ENCODE peak calls at places on chromosomes 11 and 22, in five cellular contexts. Y is fibroblast of lung, M is endothelial cell of umbilical vein, J is mesendoderm, D is DND-41. E is an unnamed sample.

GRCh38 chr11:34522188-34522587 is 8.6 kb upstream of the ELF5 start:
- DNase-seq in Y (no peak), M (no peak), J (no peak), D (no peak), E (no peak)

GRCh38 chr11:60840711-60841430 is 1.0 kb upstream of the CCDC86 start:
- DNase-seq in Y (peak), M (peak), J (no peak), D (no peak), E (peak)

GRCh38 chr11:28526406-28526751 is 418.2 kb downstream of the METTL15 start:
- DNase-seq in Y (peak), M (no peak), J (peak), D (no peak), E (no peak)

GRCh38 chr11:69842746-69843528 is 23.7 kb upstream of the FGF3 start:
- DNase-seq in Y (no peak), M (no peak), J (peak), D (no peak), E (no peak)

GRCh38 chr11:58058276-58059010 is 27.7 kb downstream of the OR6Q1 start:
- DNase-seq in Y (no peak), M (peak), J (peak), D (no peak), E (peak)

GRCh38 chr11:127223026-127223425 is 222.5 kb upstream of the KIRREL3 start:
- DNase-seq in Y (no peak), M (no peak), J (peak), D (no peak), E (no peak)

GRCh38 chr11:64378335-64378884 is 19.4 kb downstream of the RPS6KA4 start:
- DNase-seq in Y (peak), M (no peak), J (no peak), D (no peak), E (peak)

GRCh38 chr22:22519591-22519990 is 479 bp downstream of the ZNF280A start:
- DNase-seq in Y (no peak), M (no peak), J (no peak), D (no peak), E (no peak)

GRCh38 chr22:36010913-36011312 is 17.7 kb downstream of the RBFOX2 start:
- DNase-seq in Y (peak), M (peak), J (no peak), D (no peak), E (no peak)

DNA sequence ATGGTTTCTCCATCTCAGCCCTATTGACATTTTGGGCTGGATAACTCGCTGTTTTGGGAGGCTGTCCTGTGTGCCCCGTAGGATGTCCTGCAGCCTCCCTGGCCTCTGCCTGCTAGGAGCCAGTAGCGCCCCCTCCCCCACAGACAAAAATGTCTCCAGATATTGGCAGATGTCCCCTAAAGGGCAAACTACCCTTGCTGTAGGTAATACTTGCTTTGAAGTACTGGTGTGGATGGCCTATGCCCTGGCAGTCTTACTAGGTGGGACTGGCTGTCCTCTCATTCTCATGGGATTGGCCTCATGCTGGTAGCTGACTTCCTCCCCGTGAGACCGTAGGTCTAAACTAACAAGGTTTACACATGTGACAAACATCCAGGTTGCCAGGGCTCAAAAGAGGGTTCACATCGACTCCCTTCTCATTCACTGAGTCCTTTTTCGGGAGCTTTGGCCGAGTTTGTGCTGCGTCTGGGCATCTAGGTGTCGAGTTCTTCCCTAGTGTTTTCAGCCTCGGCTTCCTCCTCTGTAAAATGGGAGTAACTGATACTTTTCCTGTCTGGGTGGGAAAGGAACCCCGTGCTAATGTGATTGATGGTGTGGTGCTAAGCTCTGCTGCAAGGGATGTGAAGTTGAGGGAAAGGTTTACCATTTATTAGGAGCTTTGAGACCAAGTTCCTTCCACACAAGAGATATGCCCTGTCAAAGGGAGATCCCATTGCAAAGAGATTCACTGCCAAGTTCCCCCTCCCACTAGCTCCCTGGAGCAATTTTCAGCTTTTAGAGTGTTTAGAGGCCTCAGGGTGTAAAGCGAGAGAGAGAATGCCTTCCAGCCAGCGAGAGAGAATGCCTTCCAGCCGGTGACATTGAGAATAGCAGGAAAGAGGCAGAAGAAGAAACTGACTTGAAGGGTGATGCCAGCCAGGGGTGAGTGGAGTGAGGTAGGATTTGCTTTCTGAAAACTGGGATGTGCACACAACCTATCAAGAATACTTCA is 17.0 kb downstream of the PTPRJ start:
- DNase-seq in Y (no peak), M (no peak), J (peak), D (no peak), E (no peak)
- H3K27ac ChIP-seq in Y (no peak), M (no peak), J (no peak), D (no peak), E (no peak)

GRCh38 chr11:114173836-114174235 is 114.3 kb downstream of the ZBTB16 start:
- DNase-seq in Y (no peak), M (no peak), J (no peak), D (no peak), E (no peak)

GRCh38 chr11:114172871-114173444 is 113.4 kb downstream of the ZBTB16 start:
- DNase-seq in Y (no peak), M (no peak), J (no peak), D (no peak), E (peak)

GRCh38 chr11:114174712-114175495 is 115.4 kb downstream of the ZBTB16 start:
- DNase-seq in Y (no peak), M (no peak), J (no peak), D (no peak), E (no peak)

GRCh38 chr11:114176321-114176720 is 116.8 kb downstream of the ZBTB16 start:
- DNase-seq in Y (no peak), M (no peak), J (no peak), D (no peak), E (no peak)

GRCh38 chr11:114175706-114176105 is 116.2 kb downstream of the ZBTB16 start:
- DNase-seq in Y (no peak), M (no peak), J (peak), D (no peak), E (peak)
- H3K27ac ChIP-seq in Y (no peak), M (no peak), J (no peak), D (no peak), E (peak)

GRCh38 chr11:73333626-73334199 is 25.6 kb downstream of the ARHGEF17 start:
- DNase-seq in Y (no peak), M (peak), J (no peak), D (no peak), E (no peak)

GRCh38 chr11:73331138-73331916 is 23.3 kb downstream of the ARHGEF17 start:
- DNase-seq in Y (peak), M (no peak), J (peak), D (no peak), E (peak)

GRCh38 chr11:73334244-73335203 is 26.4 kb downstream of the ARHGEF17 start:
- DNase-seq in Y (peak), M (peak), J (peak), D (no peak), E (peak)

GRCh38 chr11:73335204-73335923 is 27.3 kb downstream of the ARHGEF17 start:
- DNase-seq in Y (peak), M (peak), J (peak), D (peak), E (peak)

GRCh38 chr11:73333173-73333572 is 25.1 kb downstream of the ARHGEF17 start:
- DNase-seq in Y (no peak), M (no peak), J (no peak), D (no peak), E (peak)
- H3K27ac ChIP-seq in Y (peak), M (peak), J (no peak), D (no peak), E (peak)

GRCh38 chr11:11413776-11414175 is 60.7 kb upstream of the CSNK2A3 start:
- DNase-seq in Y (no peak), M (no peak), J (no peak), D (no peak), E (no peak)
- H3K27ac ChIP-seq in Y (no peak), M (no peak), J (no peak), D (no peak), E (no peak)

GRCh38 chr22:28791841-28792490 is 8.4 kb downstream of the XBP1 start:
- DNase-seq in Y (no peak), M (peak), J (no peak), D (peak), E (no peak)

GRCh38 chr22:28795071-28795693 is 5.2 kb downstream of the XBP1 start:
- DNase-seq in Y (no peak), M (no peak), J (no peak), D (peak), E (no peak)

GRCh38 chr22:28795932-28796856 is 4.2 kb downstream of the XBP1 start:
- DNase-seq in Y (no peak), M (no peak), J (no peak), D (peak), E (no peak)

GRCh38 chr22:28792491-28793383 is 7.6 kb downstream of the XBP1 start:
- DNase-seq in Y (no peak), M (no peak), J (no peak), D (peak), E (no peak)

DNA sequence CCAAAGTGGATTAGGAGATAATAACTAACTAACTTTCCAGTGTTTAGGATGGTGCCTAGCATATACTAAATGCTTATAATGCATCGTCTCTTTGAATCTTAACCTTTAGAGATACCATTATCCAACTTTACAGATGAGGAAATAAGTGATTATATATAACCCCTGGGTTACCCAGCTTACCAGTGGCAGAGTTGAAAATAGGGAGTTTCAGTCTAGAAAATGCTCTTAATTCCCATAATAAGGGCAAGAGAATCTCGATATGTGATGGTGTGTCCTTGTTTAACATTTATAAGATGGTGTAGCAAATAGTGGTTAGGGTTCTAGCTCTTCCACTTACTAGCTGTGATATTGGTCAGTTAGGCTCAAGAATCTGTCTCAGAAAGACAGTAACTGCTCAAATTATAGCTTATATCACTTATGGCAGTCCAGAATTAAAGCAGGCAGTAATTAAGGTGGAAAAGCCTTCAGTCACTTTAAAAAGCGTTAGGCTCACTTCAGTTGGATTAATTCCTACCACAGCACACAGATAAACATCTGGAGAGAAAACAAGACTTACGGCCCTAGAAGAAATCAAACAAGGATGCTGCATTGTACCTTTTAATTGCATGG is 6.3 kb downstream of the XBP1 start:
- DNase-seq in Y (no peak), M (no peak), J (no peak), D (no peak), E (no peak)
- H3K27ac ChIP-seq in Y (no peak), M (no peak), J (no peak), D (peak), E (no peak)

GRCh38 chr11:11581493-11581880 is 40.3 kb downstream of the GALNT18 start:
- DNase-seq in Y (no peak), M (no peak), J (no peak), D (no peak), E (no peak)

GRCh38 chr11:11580831-11581492 is 40.8 kb downstream of the GALNT18 start:
- DNase-seq in Y (no peak), M (no peak), J (no peak), D (no peak), E (peak)

GRCh38 chr11:11583801-11584445 is 37.9 kb downstream of the GALNT18 start:
- DNase-seq in Y (no peak), M (no peak), J (no peak), D (no peak), E (no peak)

GRCh38 chr11:11584446-11584810 is 37.4 kb downstream of the GALNT18 start:
- DNase-seq in Y (peak), M (no peak), J (no peak), D (no peak), E (no peak)

DNA sequence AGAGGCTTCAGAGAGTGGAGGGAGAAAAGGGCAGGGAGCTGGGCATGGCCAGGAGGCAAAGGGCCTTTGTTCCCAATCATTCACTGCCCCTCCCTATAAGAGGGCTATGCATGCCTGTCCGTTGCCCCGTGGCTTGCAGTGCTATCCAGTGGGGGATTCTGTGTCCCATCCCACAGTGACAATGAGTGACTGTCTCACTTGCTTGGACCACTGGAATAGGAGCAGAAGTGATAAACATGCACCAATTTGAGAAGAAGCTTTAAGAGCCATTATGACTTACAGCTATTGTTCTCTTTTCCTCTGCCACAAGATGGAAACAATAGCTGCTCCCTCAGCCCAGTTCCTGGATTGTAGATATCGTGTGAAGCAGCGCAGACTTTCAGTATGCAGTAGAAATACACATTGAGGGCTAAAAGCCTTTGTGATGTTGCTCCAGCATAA is 39.5 kb downstream of the GALNT18 start:
- DNase-seq in Y (no peak), M (peak), J (no peak), D (no peak), E (no peak)
- H3K27ac ChIP-seq in Y (no peak), M (no peak), J (no peak), D (no peak), E (peak)

GRCh38 chr11:119418759-119419158 is 4.2 kb downstream of the THY1 start:
- DNase-seq in Y (no peak), M (no peak), J (no peak), D (no peak), E (no peak)
- H3K27ac ChIP-seq in Y (peak), M (no peak), J (no peak), D (no peak), E (no peak)

GRCh38 chr11:72222907-72223614 is 1.5 kb upstream of the INPPL1 start:
- DNase-seq in Y (peak), M (peak), J (peak), D (peak), E (peak)
- H3K27ac ChIP-seq in Y (peak), M (peak), J (peak), D (peak), E (peak)

GRCh38 chr11:9626778-9627394 is 37.0 kb upstream of the SWAP70 start:
- DNase-seq in Y (no peak), M (peak), J (peak), D (no peak), E (peak)
- H3K27ac ChIP-seq in Y (no peak), M (peak), J (peak), D (no peak), E (peak)

E was measured in right cardiac atrium.